ENCODE peak calls at places on chromosomes 11 and 22, in six cellular contexts. N is K562, W is A549, B is GM12878, E is HepG2, Y is endothelial cell of umbilical vein. Q is an unnamed sample.

GRCh38 chr22:24146791-24147353 is 34.4 kb upstream of the SUSD2 start:
- DNase-seq in E (no peak), W (no peak), Y (peak; percentile 72), B (no peak), N (no peak), Q (peak; percentile 40)

GRCh38 chr11:87097582-87097981 is 59.8 kb downstream of the TMEM135 start:
- DNase-seq in W (peak; percentile 63), N (peak; percentile 62), Y (peak; percentile 52), E (peak; percentile 87), B (no peak), Q (peak; percentile 83)

GRCh38 chr11:57123590-57123989 is 58.2 kb upstream of the LRRC55 start:
- DNase-seq in E (no peak), W (no peak), N (no peak), B (no peak), Y (no peak), Q (no peak)

GRCh38 chr11:34284836-34285235 is 73.0 kb downstream of the ABTB2 start:
- DNase-seq in B (no peak), E (no peak), Y (no peak), W (no peak), N (no peak), Q (no peak)

GRCh38 chr11:34299284-34299961 is 58.4 kb downstream of the ABTB2 start:
- DNase-seq in N (no peak), Y (no peak), W (no peak), B (no peak), E (no peak), Q (no peak)

GRCh38 chr11:97962758-97963157 is 1058.0 kb upstream of the CNTN5 start:
- DNase-seq in E (no peak), Y (no peak), N (no peak), W (no peak), B (no peak), Q (no peak)

GRCh38 chr11:11965192-11965591 is 43.2 kb downstream of the DKK3 start:
- DNase-seq in N (no peak), B (no peak), W (no peak), Y (no peak), E (no peak), Q (no peak)

GRCh38 chr11:3220521-3221407 is 2.2 kb upstream of the MRGPRG start:
- DNase-seq in N (no peak), B (no peak), W (no peak), E (no peak), Y (no peak), Q (no peak)

GRCh38 chr11:23205156-23205871 is 345.0 kb upstream of the CCDC179 start:
- DNase-seq in B (no peak), E (no peak), Y (peak; percentile 90), N (no peak), W (no peak), Q (no peak)

DNA sequence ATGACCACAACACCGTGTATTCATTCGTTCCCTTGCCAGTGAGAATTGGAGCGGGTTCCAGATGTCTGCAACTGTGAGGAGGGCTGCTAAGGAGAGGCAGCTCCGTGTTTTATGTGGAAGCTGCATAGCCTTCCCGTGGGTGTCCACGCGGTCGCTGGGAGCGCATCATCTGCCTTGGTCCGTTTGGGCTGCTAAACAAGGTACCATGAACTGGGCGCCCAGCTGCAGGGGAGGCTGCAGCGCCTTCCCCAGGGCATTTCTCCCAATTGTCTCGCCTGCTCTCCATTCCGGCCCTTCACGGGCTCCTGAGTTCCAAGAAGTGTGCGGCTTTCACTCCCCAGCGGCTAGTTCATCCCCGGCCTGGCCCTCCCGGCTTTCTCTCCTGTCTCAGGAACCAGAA is 1446.4 kb downstream of the TBC1D22A start:
- DNase-seq in E (no peak), Y (no peak), W (no peak), B (no peak), N (no peak), Q (no peak)
- TF ChIP-seq MYC in E (no peak), Y (no peak), W (no peak), B (no peak), N (no peak), Q (no peak)

DNA sequence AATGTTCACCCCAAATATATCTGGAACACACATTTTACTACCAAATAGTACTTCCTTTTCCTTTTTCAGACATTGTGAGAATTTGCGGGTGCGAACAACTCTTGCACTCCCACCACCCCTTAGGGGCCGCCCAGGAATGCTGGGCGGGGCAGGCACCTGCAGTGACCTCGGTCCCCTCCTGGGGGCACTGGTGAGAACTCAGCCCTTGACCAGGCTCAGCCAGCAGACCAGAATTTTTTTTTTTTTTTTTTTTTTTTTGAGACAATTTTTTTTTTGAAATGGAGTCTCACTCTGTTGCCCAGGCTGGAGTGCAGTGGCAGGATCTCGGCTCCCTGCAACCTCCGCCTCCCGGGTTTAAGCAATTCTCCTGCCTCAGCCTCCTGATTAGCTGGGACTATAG is 75.8 kb downstream of the ARHGAP8 start:
- DNase-seq in E (no peak), Y (no peak), B (no peak), N (peak; percentile 78), W (peak; percentile 25), Q (peak; percentile 58)
- TF ChIP-seq MYC in E (no peak), Y (no peak), B (no peak), N (no peak), W (no peak), Q (no peak)

DNA sequence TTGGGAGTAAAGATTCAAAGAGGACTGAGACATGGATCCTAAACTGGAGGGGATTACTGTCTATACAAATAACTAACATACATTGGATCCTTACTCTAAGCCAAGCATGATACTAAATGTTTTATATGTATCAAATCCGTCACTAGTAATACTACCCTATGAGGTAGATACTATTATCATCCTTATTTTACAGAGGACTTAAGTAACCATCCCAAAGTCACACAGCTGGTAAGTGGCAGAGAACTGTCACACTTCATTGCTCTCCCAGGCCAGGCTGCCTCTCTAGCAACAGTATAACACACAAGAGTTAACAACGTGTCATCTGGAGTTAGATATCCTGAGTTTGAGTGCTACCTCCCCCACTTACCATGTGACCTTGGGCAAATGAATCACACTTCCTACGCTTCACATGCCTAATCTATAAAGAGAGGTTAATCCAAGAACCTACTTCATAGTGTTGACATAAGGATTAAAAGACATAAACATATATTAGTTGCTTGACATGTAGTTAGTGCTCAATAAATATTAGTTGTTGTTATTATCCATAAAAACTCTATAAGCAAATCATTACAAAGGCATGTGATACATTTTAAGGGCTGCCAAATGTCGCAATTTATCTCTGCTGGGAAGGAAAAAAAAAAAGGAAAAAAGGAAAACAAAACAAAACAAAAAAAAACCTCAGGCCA is 33.8 kb upstream of the SPON1 start:
- DNase-seq in W (peak; percentile 16), Y (peak; percentile 84), B (no peak), N (no peak), E (no peak), Q (peak; percentile 65)
- TF ChIP-seq MYC in W (no peak), Y (no peak), B (no peak), N (no peak), E (no peak), Q (peak; percentile 66)

GRCh38 chr11:9040410-9040809 is 36.6 kb upstream of the NRIP3 start:
- DNase-seq in W (no peak), Y (no peak), B (no peak), N (no peak), E (no peak), Q (no peak)
- TF ChIP-seq MYC in W (no peak), Y (no peak), B (no peak), N (no peak), E (no peak), Q (no peak)

GRCh38 chr11:111933872-111934271 is 3.3 kb upstream of the DIXDC1 start:
- DNase-seq in W (no peak), N (no peak), E (no peak), B (no peak), Y (no peak), Q (no peak)
- TF ChIP-seq MYC in W (no peak), N (no peak), E (no peak), B (no peak), Y (no peak), Q (no peak)

Q was measured in NB4.